ENCODE peak calls at places on chromosomes 7 and 10, in four cellular contexts. Y is HCT116, K is GM12878, O is H1. A is an unnamed sample.
A peak's percentile ranks its signal among the peaks of the same experiment; 100 is the strongest.

GRCh38 chr7:55641811-55642210 is 69.5 kb upstream of the VOPP1 start:
- DNase-seq in Y (no peak), K (peak; percentile 33), O (no peak), A (no peak)

GRCh38 chr7:9013940-9014339 is 580.5 kb downstream of the NXPH1 start:
- DNase-seq in Y (no peak), K (no peak), O (peak; percentile 25), A (no peak)

GRCh38 chr7:125878235-125878928 is 948.8 kb upstream of the POT1 start:
- DNase-seq in Y (no peak), K (no peak), O (no peak), A (no peak)

GRCh38 chr7:140342732-140343514 is 55.4 kb downstream of the SLC37A3 start:
- DNase-seq in Y (peak; percentile 8), K (no peak), O (no peak), A (peak; percentile 18)

GRCh38 chr7:19984231-19984632 is 210.8 kb upstream of the TMEM196 start:
- DNase-seq in Y (no peak), K (no peak), O (no peak), A (no peak)

GRCh38 chr10:130043491-130043890 is 67.1 kb downstream of the C10orf143 start:
- DNase-seq in Y (no peak), K (no peak), O (no peak), A (no peak)

GRCh38 chr7:2681954-2682799 is 5.8 kb upstream of the AMZ1 start:
- DNase-seq in Y (no peak), K (no peak), O (no peak), A (no peak)

GRCh38 chr10:34859170-34859569 is 44.1 kb upstream of the PARD3 start:
- DNase-seq in Y (no peak), K (no peak), O (no peak), A (peak; percentile 56)

GRCh38 chr7:118158766-118159165 is 25.2 kb upstream of the LSM8 start:
- DNase-seq in Y (peak; percentile 39), K (no peak), O (no peak), A (peak; percentile 10)

GRCh38 chr10:72093450-72093849 is 5.1 kb upstream of the SPOCK2 start:
- DNase-seq in Y (no peak), K (no peak), O (no peak), A (no peak)

GRCh38 chr7:99457646-99458493 is 8.1 kb downstream of the ATP5MF start:
- DNase-seq in Y (no peak), K (no peak), O (no peak), A (no peak)

GRCh38 chr7:135168001-135168400 is 2.5 kb downstream of the CYREN start:
- DNase-seq in Y (no peak), K (no peak), O (no peak), A (no peak)

GRCh38 chr10:132192991-132193670 is 6.4 kb downstream of the DPYSL4 start:
- DNase-seq in Y (no peak), K (no peak), O (no peak), A (no peak)

GRCh38 chr10:73590881-73591577 is at the start of gene USP54:
- DNase-seq in Y (peak; percentile 32), K (no peak), O (peak; percentile 29), A (no peak)

GRCh38 chr10:729213-729612 is 39.7 kb upstream of the DIP2C start:
- DNase-seq in Y (no peak), K (no peak), O (no peak), A (no peak)

GRCh38 chr10:101961591-101962498 is 94.1 kb downstream of the ARMH3 start:
- DNase-seq in Y (no peak), K (no peak), O (no peak), A (no peak)

GRCh38 chr10:78744521-78745090 is 324.2 kb upstream of the ZMIZ1 start:
- DNase-seq in Y (no peak), K (no peak), O (no peak), A (no peak)

GRCh38 chr7:149707448-149707886 is 65.9 kb downstream of the ZNF467 start:
- DNase-seq in Y (no peak), K (no peak), O (no peak), A (peak; percentile 76)

GRCh38 chr10:114653926-114654325 is 4.1 kb downstream of the ABLIM1 start:
- DNase-seq in Y (no peak), K (no peak), O (no peak), A (no peak)

GRCh38 chr7:84247591-84247990 is 53.0 kb upstream of the SEMA3A start:
- DNase-seq in Y (no peak), K (no peak), O (no peak), A (no peak)

GRCh38 chr7:26144681-26145080 is 7.3 kb upstream of the NFE2L3 start:
- DNase-seq in Y (no peak), K (no peak), O (no peak), A (no peak)

GRCh38 chr10:74760042-74760979 is 66.1 kb upstream of the KAT6B start:
- DNase-seq in Y (no peak), K (no peak), O (no peak), A (no peak)

GRCh38 chr10:43214071-43214955 is 52.6 kb downstream of the RASGEF1A start:
- DNase-seq in Y (no peak), K (no peak), O (no peak), A (no peak)

GRCh38 chr10:59106441-59106840 is 70.0 kb upstream of the PHYHIPL start:
- DNase-seq in Y (no peak), K (peak; percentile 24), O (no peak), A (no peak)

GRCh38 chr7:30028749-30029635 is 780 bp downstream of the PLEKHA8 start:
- DNase-seq in Y (peak; percentile 12), K (no peak), O (no peak), A (peak; percentile 37)

GRCh38 chr7:133704436-133704835 is 422.7 kb upstream of the LRGUK start:
- DNase-seq in Y (no peak), K (no peak), O (no peak), A (no peak)

GRCh38 chr10:100654835-100655759 is 90.3 kb upstream of the PAX2 start:
- DNase-seq in Y (no peak), K (no peak), O (no peak), A (no peak)

GRCh38 chr10:13163859-13164258 is 2.5 kb downstream of the MCM10 start:
- DNase-seq in Y (no peak), K (no peak), O (no peak), A (no peak)

GRCh38 chr7:29275493-29275892 is 80.9 kb downstream of the CHN2 start:
- DNase-seq in Y (no peak), K (no peak), O (no peak), A (no peak)

GRCh38 chr7:47622946-47623640 is 41.2 kb upstream of the TNS3 start:
- DNase-seq in Y (no peak), K (no peak), O (no peak), A (peak; percentile 51)

DNA sequence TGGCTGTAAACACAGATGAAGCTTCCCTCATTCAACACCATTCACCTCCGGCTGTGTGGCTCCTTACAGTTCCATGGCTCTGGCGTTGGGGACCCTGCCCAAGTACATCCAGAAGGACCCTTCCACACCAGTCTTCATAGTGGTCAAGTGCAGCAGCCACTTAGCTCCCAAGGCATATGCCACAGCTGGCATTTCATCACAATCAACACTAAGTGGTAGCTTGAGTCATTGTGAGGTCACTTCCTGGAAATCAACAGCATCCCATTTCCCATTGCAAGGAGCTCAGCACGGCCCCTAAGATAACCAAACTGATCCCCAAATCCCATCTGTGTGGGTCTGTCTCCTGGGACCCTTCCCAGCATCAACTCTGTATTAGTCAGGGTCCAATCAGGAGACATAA is 174.6 kb downstream of the TPST1 start:
- DNase-seq in Y (peak; percentile 32), K (no peak), O (no peak), A (no peak)
- TF ChIP-seq JUND in Y (peak; percentile 3), K (no peak), O (no peak), A (no peak)

DNA sequence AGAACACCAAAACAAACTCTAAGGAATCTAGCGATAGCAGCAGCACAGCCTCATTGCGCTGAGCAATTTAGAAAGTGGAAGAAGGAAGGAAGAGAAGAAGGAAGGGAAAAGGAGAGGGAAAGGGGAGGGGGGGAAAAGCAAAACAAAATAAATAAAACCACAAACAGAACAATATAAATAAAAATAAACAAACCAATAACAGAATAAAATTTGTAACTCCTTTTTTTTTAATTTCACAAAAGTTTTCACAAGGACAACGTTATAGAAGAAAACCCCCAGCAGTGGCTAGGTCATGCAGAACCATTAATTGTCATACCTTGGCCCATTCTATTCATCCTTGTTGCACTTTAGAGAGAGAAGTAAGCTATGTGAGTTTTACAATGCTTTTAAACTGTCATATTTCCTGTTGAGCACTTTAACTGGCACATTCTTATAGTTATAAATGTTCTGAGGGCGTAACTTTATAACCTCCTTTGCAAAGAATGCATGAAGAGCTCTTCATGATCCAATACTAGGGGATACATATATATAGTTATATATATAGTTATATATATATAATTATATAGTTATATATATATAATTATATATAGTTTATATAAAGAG is 752.8 kb downstream of the KCNMA1 start:
- DNase-seq in Y (no peak), K (no peak), O (no peak), A (no peak)
- TF ChIP-seq JUND in Y (no peak), K (no peak), O (no peak), A (no peak)

DNA sequence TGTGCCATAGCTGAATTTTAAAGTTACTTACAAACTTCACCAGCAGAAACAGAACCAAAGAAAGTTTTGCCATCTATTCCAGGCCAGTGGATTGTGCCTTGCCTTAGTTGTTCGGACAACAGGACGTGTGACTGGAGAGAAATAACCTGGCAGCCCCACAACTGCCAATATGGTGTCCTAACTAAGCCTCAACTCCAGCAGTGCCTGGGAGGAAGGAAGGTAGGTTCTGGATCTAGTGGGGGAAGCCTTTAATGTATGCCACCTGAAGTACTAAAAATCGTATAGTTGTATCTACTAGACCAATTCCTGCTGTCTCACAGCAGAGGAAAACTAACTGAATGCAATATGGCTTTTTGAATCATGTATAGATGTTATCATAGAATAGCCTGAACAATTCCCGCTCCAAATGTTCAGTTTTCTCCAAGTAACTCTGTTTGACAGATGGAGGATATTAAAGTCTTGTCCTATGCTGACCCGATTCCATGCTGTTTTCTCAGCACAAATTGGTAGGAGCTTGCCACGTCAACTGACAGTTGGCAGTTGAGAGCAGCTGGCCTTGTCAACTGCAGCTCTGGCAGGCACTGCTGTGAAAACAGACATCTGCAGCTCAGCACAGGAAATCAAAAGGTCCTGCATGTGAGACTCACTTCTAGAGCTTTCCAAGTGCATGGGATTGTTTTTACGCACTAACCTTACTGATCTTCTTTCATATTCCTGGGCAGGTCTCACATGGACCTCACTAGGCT is 84.5 kb upstream of the WNT16 start:
- DNase-seq in Y (no peak), K (no peak), O (no peak), A (no peak)
- TF ChIP-seq JUND in Y (no peak), K (no peak), O (no peak), A (no peak)

GRCh38 chr7:82235710-82236109 is 207.9 kb downstream of the CACNA2D1 start:
- DNase-seq in Y (no peak), K (no peak), O (no peak), A (no peak)
- TF ChIP-seq JUND in Y (no peak), K (no peak), O (no peak), A (no peak)

GRCh38 chr7:112207106-112207592 is 654 bp downstream of the ZNF277 start:
- DNase-seq in Y (no peak), K (no peak), O (no peak), A (peak; percentile 10)
- TF ChIP-seq JUND in Y (no peak), K (no peak), O (no peak), A (no peak)

A was measured in T47D.